ENCODE peak calls at places on chromosome 17, in five cellular contexts. A is NT2/D1, U is GM12878, X is HepG2, H is H1. Z is an unnamed sample.

GRCh38 chr17:10649031-10649430 is 8.1 kb downstream of the MYH3 start:
- DNase-seq in A (no peak), H (no peak), U (no peak), X (no peak), Z (no peak)

GRCh38 chr17:751269-752001 is 629 bp downstream of the GEMIN4 start:
- DNase-seq in X (no peak), U (no peak), A (no peak), H (peak), Z (peak)

GRCh38 chr17:69588739-69589334 is 174.3 kb downstream of the MAP2K6 start:
- DNase-seq in H (no peak), U (no peak), X (no peak), A (no peak), Z (no peak)

GRCh38 chr17:28407974-28408306 is 1.9 kb upstream of the SLC46A1 start:
- DNase-seq in A (peak), H (no peak), X (no peak), U (no peak), Z (no peak)

GRCh38 chr17:9900744-9901143 is 4.3 kb downstream of the RCVRN start:
- DNase-seq in A (no peak), X (no peak), U (no peak), H (no peak), Z (no peak)

GRCh38 chr17:43477832-43478634 is 5.7 kb upstream of the DHX8 start:
- DNase-seq in A (no peak), X (peak), U (no peak), H (no peak), Z (no peak)

GRCh38 chr17:39668141-39668924 is at the start of gene PNMT:
- DNase-seq in U (no peak), X (peak), H (peak), A (no peak), Z (peak)

GRCh38 chr17:39813631-39814030 is 50.5 kb downstream of the IKZF3 start:
- DNase-seq in A (no peak), H (no peak), U (no peak), X (no peak), Z (no peak)

GRCh38 chr17:48625502-48626201 is 506 bp downstream of the HOXB9 start:
- DNase-seq in X (no peak), U (no peak), H (peak), A (no peak), Z (no peak)

GRCh38 chr17:63035695-63036094 is 69.7 kb downstream of the TANC2 start:
- DNase-seq in H (no peak), A (no peak), X (no peak), U (no peak), Z (no peak)

GRCh38 chr17:45294506-45294905 is 22.3 kb downstream of the MAP3K14 start:
- DNase-seq in U (no peak), H (no peak), A (no peak), X (no peak), Z (no peak)

GRCh38 chr17:4815043-4815675 is 8.2 kb downstream of the PLD2 start:
- DNase-seq in U (no peak), X (no peak), A (no peak), H (no peak), Z (peak)

GRCh38 chr17:2438823-2439222 is 38.0 kb upstream of the MNT start:
- DNase-seq in U (no peak), H (no peak), X (no peak), A (no peak), Z (no peak)

GRCh38 chr17:41682611-41683010 is 6.1 kb upstream of the EIF1 start:
- DNase-seq in H (no peak), A (no peak), U (no peak), X (no peak), Z (no peak)

DNA sequence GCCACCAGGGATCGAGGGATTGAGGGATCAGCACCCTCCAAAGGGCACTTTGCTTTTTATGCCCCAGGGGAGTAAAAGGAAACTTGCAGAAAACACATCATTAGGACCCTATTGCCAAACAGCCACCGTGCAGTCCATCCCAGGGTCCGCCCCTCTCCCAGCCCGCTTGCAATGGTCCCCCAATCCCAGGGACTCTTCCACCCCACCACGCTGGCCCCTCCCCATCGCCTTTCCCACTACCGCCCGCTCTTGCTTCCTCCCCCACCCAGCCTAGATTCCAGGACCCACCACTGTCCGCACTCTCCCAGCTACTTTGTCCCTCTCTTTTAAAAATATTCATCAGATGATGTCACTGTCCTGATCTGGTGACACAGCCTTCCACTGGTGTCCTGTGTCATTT is 128.1 kb downstream of the RBFOX3 start:
- DNase-seq in H (no peak), A (no peak), X (no peak), U (no peak), Z (no peak)
- TF ChIP-seq SUZ12 in H (no peak), A (no peak), X (no peak), U (no peak), Z (no peak)

DNA sequence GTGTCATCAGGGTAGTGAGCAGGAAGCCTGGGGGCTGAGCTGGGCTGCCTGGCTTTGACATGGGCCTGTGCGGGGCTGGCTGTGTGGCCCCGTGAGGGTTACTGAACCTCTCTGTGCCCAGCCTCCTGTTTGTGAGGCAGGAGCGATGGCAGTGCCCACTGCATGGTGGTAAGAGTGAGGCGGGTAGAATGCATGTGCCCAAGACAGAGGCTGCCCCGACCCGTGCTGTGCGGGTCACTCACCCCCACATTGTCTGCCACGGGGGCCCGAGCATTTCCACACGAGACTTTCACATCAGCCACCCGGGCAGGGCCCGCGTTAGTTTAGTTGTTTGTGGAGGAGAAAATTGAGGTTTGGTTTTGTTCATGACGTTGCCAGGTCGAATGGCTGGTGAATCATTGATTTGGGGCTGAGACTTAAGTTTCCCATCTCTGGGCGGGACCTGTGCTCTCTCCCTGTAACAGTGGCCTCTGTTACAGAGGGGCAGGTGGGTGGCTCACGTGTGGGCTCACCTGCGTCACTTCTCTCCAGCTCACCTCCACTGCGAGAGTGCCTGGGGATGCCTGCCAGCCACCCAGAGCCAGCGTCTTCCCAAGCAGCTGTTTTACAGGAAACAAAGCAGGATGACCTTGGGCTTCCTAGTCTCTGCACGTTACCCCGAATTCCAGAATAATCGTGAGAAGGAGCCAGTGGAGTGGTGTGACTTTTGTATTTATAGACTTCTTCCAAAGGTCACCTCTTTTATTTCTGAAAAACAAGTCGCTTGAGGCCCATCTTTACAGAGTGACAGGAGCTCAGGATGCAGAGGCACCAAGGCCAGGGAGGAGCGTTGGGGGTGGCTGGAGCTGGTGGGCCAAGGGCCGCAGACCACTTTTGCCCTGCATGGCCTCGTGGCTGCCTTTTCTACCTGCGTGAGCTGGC is 150.6 kb downstream of the RPTOR start:
- DNase-seq in H (no peak), X (peak), U (no peak), A (no peak), Z (no peak)
- TF ChIP-seq SUZ12 in H (no peak), X (no peak), U (no peak), A (no peak), Z (no peak)

GRCh38 chr17:75854111-75854748 is 905 bp downstream of the WBP2 start:
- DNase-seq in A (no peak), X (peak), H (no peak), U (no peak), Z (no peak)
- TF ChIP-seq SUZ12 in A (no peak), X (no peak), H (no peak), U (no peak), Z (no peak)

DNA sequence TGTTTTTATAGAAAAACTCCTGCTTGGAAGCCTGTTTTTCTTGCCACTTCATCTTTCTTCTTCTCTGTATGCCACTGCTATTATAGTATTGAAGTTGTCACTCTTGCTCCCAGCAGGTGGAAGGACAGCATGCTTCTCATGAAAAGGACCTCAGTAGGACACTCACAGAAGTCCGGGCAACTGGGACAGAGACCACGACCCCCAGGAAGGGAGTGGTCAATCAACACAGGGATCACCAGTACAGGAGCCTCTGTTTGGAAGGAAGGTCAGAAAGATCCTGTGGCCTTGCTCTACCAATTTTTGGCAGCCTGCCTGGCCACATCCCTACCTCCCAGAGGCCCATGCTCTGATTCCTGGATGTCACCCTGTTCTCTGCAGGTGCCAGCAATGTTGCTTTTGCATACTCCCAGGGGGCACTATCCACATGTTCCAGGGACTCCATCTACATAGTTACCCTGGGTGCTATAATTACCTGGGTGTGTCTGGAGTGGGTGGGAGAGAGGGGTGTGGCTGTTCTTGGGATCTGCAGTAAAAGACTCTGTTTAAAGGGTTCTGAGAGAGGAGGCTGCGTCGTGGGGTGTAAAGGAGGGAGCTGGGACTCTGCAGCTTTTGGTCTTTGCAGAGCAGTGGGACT is 13.7 kb upstream of the AKAP10 start:
- DNase-seq in A (no peak), X (no peak), H (no peak), U (no peak), Z (no peak)
- TF ChIP-seq SUZ12 in A (no peak), X (no peak), H (no peak), U (no peak), Z (no peak)

GRCh38 chr17:47207143-47208067 is 1.7 kb upstream of the MYL4 start:
- DNase-seq in A (no peak), U (no peak), X (no peak), H (no peak), Z (no peak)

GRCh38 chr17:47205419-47205963 is 3.7 kb upstream of the MYL4 start:
- DNase-seq in X (no peak), U (peak), A (no peak), H (peak), Z (peak)

GRCh38 chr17:47204722-47205418 is 4.3 kb upstream of the MYL4 start:
- DNase-seq in U (peak), A (no peak), H (no peak), X (no peak), Z (no peak)

GRCh38 chr17:47201168-47201567 is 8.0 kb upstream of the MYL4 start:
- DNase-seq in A (no peak), X (no peak), H (no peak), U (no peak), Z (no peak)

GRCh38 chr17:47203984-47204721 is 5.0 kb upstream of the MYL4 start:
- DNase-seq in H (no peak), X (no peak), A (no peak), U (no peak), Z (no peak)
- TF ChIP-seq SUZ12 in H (no peak), X (no peak), A (no peak), U (no peak), Z (no peak)

DNA sequence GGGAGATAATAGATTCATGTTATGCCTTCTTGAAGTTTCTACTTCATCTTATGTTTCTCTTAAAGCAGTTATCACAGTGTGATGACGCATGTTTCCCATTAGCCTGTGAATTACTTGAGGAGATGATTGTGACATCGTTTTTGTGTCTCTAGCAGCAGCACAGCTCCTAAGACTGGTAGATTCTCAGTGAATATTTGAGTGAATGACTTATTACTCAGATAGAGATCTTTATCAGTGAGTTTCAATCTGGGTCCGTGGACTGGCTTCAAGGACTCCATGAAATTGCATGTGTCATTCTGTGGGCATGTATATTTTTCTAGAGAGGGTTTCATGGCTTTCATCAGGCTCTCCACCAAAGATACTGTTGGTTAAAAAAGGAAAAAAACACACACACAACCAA is 29.9 kb downstream of the YPEL2 start:
- DNase-seq in U (no peak), A (no peak), H (no peak), X (no peak), Z (no peak)
- TF ChIP-seq SUZ12 in U (no peak), A (no peak), H (no peak), X (no peak), Z (no peak)

GRCh38 chr17:17591408-17592265 is at the start of gene PEMT:
- DNase-seq in U (peak), H (peak), X (peak), A (peak), Z (peak)

GRCh38 chr17:17590883-17591407 is 563 bp downstream of the PEMT start:
- DNase-seq in H (no peak), X (no peak), U (no peak), A (no peak), Z (no peak)

GRCh38 chr17:17590141-17590735 is 1.3 kb downstream of the PEMT start:
- DNase-seq in U (no peak), A (no peak), X (no peak), H (no peak), Z (no peak)

GRCh38 chr17:17582372-17582771 is 9.1 kb downstream of the PEMT start:
- DNase-seq in A (no peak), U (no peak), X (peak), H (no peak), Z (no peak)

GRCh38 chr17:17587614-17588336 is 3.7 kb downstream of the PEMT start:
- DNase-seq in U (no peak), X (no peak), A (no peak), H (no peak), Z (no peak)
- TF ChIP-seq SUZ12 in U (no peak), X (no peak), A (no peak), H (no peak), Z (no peak)

DNA sequence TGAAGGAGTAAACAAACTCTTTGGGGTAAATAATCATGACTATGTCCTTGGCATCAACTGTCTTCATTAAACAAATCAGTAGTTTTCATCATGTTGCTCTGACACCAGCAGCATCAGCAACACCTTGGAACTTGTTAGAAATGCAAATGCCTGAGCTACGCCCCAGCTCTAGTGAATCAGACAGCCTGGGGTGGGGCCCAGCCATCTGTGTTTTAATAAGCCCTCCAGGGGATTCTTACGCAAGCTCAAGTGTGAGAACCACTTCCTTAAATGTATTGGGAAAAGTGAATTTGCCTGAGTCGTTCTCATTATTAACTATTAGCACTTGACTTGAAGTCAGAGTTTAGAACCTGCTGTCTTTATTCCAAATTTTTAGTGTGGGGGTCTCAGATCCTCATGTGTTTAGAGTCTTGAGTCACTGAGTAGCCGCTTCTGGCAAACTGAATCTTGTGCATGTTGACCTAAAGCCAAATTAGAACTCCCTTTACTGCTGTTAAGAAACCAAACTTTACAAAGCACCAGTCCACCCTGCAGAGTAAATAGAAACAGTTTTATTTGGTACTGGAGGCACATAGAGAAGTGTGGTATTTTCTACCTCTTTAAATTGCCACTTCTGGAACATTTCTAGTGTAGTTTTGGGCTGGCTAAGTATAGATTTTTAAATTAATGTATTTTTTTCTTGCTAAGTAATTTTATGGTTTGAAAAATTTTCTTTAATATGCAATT is 137.4 kb upstream of the COX10 start:
- DNase-seq in H (no peak), X (no peak), U (no peak), A (no peak), Z (no peak)
- TF ChIP-seq SUZ12 in H (no peak), X (no peak), U (no peak), A (no peak), Z (no peak)

DNA sequence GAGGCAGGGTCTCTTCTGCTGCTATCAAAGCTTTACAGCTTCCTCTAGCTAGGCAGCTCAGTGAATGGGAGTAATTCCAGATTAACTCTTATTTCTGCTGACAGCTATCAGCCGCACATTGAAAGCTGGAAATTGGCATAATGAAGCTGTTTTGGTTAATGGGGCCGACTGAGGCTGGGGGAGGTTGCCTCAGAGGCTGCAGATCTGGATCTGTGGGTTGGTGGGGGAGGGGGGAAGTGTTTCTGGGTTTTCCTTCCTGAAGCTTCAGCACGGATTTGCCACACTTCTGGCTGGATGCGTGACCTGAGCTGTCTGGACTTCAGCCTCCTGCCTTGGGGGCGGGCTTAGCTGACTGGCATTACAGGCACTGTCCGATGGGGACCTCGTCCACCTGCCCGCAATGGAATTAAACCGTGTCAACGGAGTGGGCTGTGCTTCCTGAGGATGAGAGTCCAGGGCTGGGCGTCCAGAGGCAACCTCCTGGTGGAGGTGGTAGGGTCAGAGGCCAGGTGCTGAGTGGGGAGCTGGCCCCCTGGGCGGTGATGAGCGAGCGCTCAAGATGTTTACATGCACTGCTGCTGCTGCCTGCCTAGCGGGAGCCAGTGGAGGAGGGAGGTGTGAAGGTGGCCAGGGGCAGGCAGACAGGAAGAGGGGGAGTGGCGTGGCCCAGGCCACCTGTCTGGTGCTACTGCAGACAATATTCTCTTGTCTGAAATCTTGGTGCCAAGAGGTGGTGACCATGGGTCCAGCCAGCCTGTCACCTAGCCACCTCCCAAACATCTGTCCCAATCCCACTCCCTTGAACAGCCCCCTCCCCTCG is 6.7 kb upstream of the ABCC3 start:
- DNase-seq in H (no peak), A (no peak), X (peak), U (no peak), Z (no peak)
- TF ChIP-seq SUZ12 in H (no peak), A (no peak), X (no peak), U (no peak), Z (no peak)